ENCODE peak calls at places on chromosomes 11 and 22, in ten cellular contexts. E is upper lobe of right lung, O is cardiac muscle cell, D is colonic mucosa, G is heart left ventricle, Q is adrenal gland, P is right lobe of liver, Z is mammary epithelial cell, I is A673, K is dorsolateral prefrontal cortex. V is an unnamed sample.

GRCh38 chr11:119709638-119710346 is 19.2 kb downstream of the NECTIN1 start:
- DNase-seq in E (no peak), O (peak; percentile 61), D (no peak), G (peak; percentile 55), Q (no peak), P (no peak), Z (no peak), I (peak; percentile 60), K (peak; percentile 80), V (no peak)

GRCh38 chr22:49492756-49493251 is 334.9 kb downstream of the BRD1 start:
- DNase-seq in E (no peak), O (no peak), D (no peak), G (no peak), Q (no peak), P (no peak), Z (no peak), I (no peak), K (no peak), V (no peak)

GRCh38 chr11:1100417-1101245 is 26.0 kb downstream of the MUC2 start:
- DNase-seq in E (peak; percentile 52), O (no peak), D (no peak), G (peak; percentile 49), Q (no peak), P (no peak), Z (no peak), I (no peak), K (no peak), V (no peak)

GRCh38 chr11:31995525-31996123 is 95.2 kb upstream of the RCN1 start:
- DNase-seq in E (no peak), O (no peak), D (no peak), G (no peak), Q (peak; percentile 49), P (no peak), Z (no peak), I (no peak), K (no peak), V (no peak)

GRCh38 chr11:121444508-121444907 is 7.6 kb upstream of the SORL1 start:
- DNase-seq in E (no peak), O (no peak), D (no peak), G (no peak), Q (no peak), P (no peak), Z (no peak), I (no peak), K (no peak), V (no peak)

GRCh38 chr11:120180571-120181445 is 30.0 kb upstream of the OAF start:
- DNase-seq in E (peak; percentile 31), O (no peak), D (peak; percentile 17), G (peak; percentile 66), Q (peak; percentile 26), P (no peak), Z (peak; percentile 20), I (no peak), K (no peak), V (no peak)

GRCh38 chr11:134149371-134149770 is 74.4 kb downstream of the NCAPD3 start:
- DNase-seq in E (no peak), O (no peak), D (no peak), G (no peak), Q (no peak), P (no peak), Z (no peak), I (no peak), K (no peak), V (no peak)

GRCh38 chr11:31968774-31969433 is 122.0 kb upstream of the RCN1 start:
- DNase-seq in E (no peak), O (no peak), D (no peak), G (no peak), Q (peak; percentile 77), P (no peak), Z (peak; percentile 40), I (no peak), K (no peak), V (no peak)

DNA sequence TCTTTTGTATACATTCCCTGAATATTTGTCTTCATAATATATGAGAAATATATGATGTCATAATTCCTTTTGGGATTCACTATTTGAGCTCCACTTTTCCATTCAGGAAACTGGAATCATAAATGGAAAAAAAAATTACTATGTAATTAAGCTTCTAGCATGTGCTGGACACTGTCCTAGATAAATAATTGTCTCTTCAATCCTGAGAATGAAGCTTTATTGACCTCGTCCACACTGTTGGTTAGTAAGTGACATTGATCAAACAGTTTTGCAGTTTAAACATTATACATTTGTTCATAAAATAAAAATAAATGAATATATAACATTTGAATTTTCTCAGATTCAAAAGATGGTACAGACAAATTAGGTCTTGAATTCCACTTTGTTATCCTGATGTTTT is 1691.2 kb downstream of the LRRC4C start:
- DNase-seq in E (no peak), O (no peak), D (no peak), G (no peak), Q (no peak), P (no peak), Z (no peak), I (no peak), K (no peak), V (no peak)
- H3K27ac ChIP-seq in E (no peak overlapping the region), O (no peak overlapping the region), D (no peak overlapping the region), G (no peak overlapping the region), Q (no peak overlapping the region), P (no peak overlapping the region), Z (no peak overlapping the region), I (no peak overlapping the region), K (no peak overlapping the region), V (no peak overlapping the region)

DNA sequence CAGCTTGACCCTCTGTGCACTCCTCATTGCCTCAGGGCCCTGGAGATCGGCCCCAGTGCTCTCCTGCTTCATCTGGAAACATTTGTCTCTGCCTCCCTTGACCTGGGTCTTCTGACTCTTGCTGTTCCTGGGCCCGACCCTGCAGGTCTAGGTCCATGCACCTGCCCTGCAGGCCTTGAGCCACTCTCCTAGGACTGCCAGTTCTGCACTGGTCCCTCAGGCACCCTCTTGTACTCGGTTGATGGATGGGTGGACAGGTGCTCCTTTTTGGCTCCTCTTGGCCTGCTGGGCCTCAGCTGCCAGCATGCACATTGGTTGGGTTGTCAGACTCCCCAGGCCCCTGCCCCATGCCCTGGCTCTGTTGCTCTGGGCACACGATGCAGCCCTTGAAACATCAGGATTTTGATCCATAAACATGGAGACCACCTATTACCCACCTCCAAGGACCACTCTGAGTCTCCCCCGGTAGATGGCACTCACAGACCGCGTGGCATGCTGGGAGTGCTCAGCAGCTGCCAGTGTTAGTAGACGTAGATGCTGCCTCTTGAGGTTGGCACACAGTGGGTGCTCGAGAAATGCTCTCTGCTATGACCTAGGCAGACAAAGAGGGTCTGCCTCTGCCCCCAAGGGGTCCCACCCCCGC is 20.2 kb upstream of the ACR start:
- DNase-seq in E (no peak), O (no peak), D (no peak), G (no peak), Q (no peak), P (no peak), Z (no peak), I (no peak), K (no peak), V (no peak)
- TF ChIP-seq CTCF in E (no peak), O (no peak), D (no peak), G (no peak), Q (no peak), P (no peak), Z (no peak), I (peak; percentile 31), K (no peak), V (no peak)

GRCh38 chr11:70415642-70416395 is 17.5 kb downstream of the CTTN start:
- DNase-seq in E (no peak), O (no peak), D (no peak), G (no peak), Q (no peak), P (no peak), Z (no peak), I (no peak), K (no peak), V (no peak)
- H3K27ac ChIP-seq in E (no peak overlapping the region), O (no peak overlapping the region), D (no peak overlapping the region), G (no peak overlapping the region), Q (no peak overlapping the region), P (no peak overlapping the region), Z (no peak overlapping the region), I (peak overlapping the region; percentile 69), K (peak overlapping the region; percentile 8), V (peak overlapping the region; percentile 47)

DNA sequence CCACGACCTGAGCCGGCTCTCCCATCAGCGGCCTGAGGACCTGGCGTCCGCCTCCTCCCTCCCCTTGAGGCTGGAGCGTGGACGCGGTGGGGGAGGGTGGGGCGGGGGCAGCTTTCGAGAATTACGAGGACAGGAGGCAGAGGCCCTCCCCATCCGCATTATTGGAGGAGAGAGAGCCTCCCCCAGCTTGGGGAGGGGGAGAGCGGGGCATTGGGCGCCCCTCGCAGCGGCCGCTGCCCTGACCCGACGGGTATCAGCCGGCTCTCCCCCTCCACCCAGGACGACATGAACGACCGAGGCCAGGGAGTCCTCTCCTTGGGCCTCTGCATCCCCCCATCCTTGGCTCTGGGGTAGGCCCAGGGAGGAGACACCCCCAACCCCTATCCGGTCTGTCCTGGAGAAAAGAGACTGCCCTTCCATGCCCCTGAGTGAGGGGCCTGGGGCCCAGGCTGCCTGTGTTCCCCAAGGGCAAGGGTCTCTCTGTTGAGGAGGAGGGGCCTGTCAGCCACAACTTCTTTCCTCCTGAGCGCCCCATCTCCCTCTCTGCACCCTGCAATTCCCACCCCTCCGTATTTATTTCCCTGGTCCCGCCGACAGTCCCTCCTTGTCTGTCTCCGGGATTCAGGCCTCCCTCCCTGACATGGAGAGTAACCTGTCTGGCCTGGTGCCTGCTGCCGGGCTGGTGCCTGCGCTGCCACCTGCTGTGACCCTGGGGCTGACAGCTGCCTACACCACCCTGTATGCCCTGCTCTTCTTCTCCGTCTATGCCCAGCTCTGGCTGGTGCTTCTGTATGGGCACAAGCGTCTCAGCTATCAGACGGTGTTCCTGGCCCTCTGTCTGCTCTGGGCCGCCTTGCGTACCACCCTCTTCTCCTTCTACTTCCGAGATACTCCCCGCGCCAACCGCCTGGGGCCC is 495 bp downstream of the GPR137 start:
- DNase-seq in E (no peak), O (no peak), D (no peak), G (no peak), Q (peak; percentile 44), P (peak; percentile 80), Z (no peak), I (no peak), K (no peak), V (no peak)
- TF ChIP-seq CTCF in E (no peak), O (no peak), D (no peak), G (no peak), Q (no peak), P (no peak), Z (no peak), I (no peak), K (no peak), V (no peak)

GRCh38 chr11:118610220-118610772 is 2.9 kb downstream of the PHLDB1 start:
- DNase-seq in E (no peak), O (no peak), D (no peak), G (no peak), Q (peak; percentile 19), P (no peak), Z (no peak), I (no peak), K (no peak), V (no peak)
- H3K27ac ChIP-seq in E (peak overlapping the region; percentile 86), O (no peak overlapping the region), D (peak overlapping the region; percentile 52), G (peak overlapping the region; percentile 96), Q (peak overlapping the region; percentile 56), P (peak overlapping the region; percentile 57), Z (no peak overlapping the region), I (no peak overlapping the region), K (peak overlapping the region; percentile 98), V (peak overlapping the region; percentile 94)